ENCODE peak calls at places on chromosomes 11 and 22, in nine cellular contexts. K is activated CD4-positive, CD25-positive, alpha-beta regulatory T cell treated with anti-CD3 and anti-CD28 coated beads, Interleukin-2, amount 50 U/mL, for 16 hours; N is upper lobe of right lung; C is EL; U is GM04503; B is NCI-H1092 treated with DMSO at 0.1 percent for 48 hours; I is AG08396; D is T-helper 1 cell; S is astrocyte of the spinal cord. H is an unnamed sample.

GRCh38 chr11:116710762-116711161 is 62.0 kb downstream of the BUD13 start:
- DNase-seq in K (no peak), N (no peak), C (no peak), U (no peak), B (no peak), I (no peak), D (no peak), S (no peak), H (no peak)

GRCh38 chr11:106986261-106986660 is 32.0 kb downstream of the GUCY1A2 start:
- DNase-seq in K (no peak), N (no peak), C (peak), U (no peak), B (no peak), I (no peak), D (no peak), S (peak), H (no peak)

GRCh38 chr22:19559324-19559811 is 35.2 kb upstream of the CLDN5 start:
- DNase-seq in K (no peak), N (no peak), C (no peak), U (no peak), B (no peak), I (no peak), D (no peak), S (no peak), H (no peak)

GRCh38 chr11:96486890-96487633 is 97.2 kb downstream of the JRKL start:
- DNase-seq in K (no peak), N (peak), C (peak), U (no peak), B (no peak), I (no peak), D (no peak), S (peak), H (no peak)

GRCh38 chr11:17865765-17866428 is 131.3 kb downstream of the KCNC1 start:
- DNase-seq in K (no peak), N (no peak), C (no peak), U (peak), B (no peak), I (no peak), D (no peak), S (no peak), H (no peak)

GRCh38 chr11:132035228-132035627 is 664.8 kb downstream of the NTM start:
- DNase-seq in K (no peak), N (no peak), C (no peak), U (no peak), B (no peak), I (no peak), D (no peak), S (no peak), H (no peak)

GRCh38 chr22:29840498-29840897 is 2.4 kb upstream of the ASCC2 start:
- DNase-seq in K (no peak), N (no peak), C (peak), U (no peak), B (no peak), I (no peak), D (no peak), S (no peak), H (no peak)

GRCh38 chr11:64060861-64061444 is 25.2 kb downstream of the FLRT1 start:
- DNase-seq in K (no peak), N (peak), C (peak), U (no peak), B (peak), I (peak), D (peak), S (peak), H (peak)

GRCh38 chr11:17171342-17171741 is 36.4 kb downstream of the PIK3C2A start:
- DNase-seq in K (no peak), N (no peak), C (peak), U (peak), B (no peak), I (peak), D (no peak), S (peak), H (no peak)

GRCh38 chr22:49825436-49825835 is 2.2 kb downstream of the BRD1 start:
- DNase-seq in K (no peak), N (no peak), C (peak), U (no peak), B (no peak), I (peak), D (no peak), S (peak), H (no peak)

GRCh38 chr11:8596504-8597046 is 2.5 kb upstream of the STK33 start:
- DNase-seq in K (no peak), N (no peak), C (no peak), U (no peak), B (no peak), I (no peak), D (no peak), S (no peak), H (no peak)

GRCh38 chr11:2541881-2542361 is 97.1 kb downstream of the KCNQ1 start:
- DNase-seq in K (no peak), N (peak), C (no peak), U (no peak), B (no peak), I (no peak), D (no peak), S (no peak), H (no peak)